ENCODE peak calls at places on chromosome 1, in six cellular contexts. L is SK-MEL-5, K is Right ventricle myocardium superior, R is lung microvascular endothelial cell, C is psoas muscle, O is left cardiac atrium. Z is an unnamed sample.

GRCh38 chr1:65581120-65581519 is 160.7 kb downstream of the LEPR start:
- DNase-seq in L (no peak), K (no peak), R (peak; percentile 11), C (no peak), O (no peak), Z (no peak)

GRCh38 chr1:36137776-36138175 is 11.5 kb downstream of the TRAPPC3 start:
- DNase-seq in L (no peak), K (no peak), R (no peak), C (no peak), O (no peak), Z (no peak)

GRCh38 chr1:90417139-90417538 is 300.0 kb downstream of the BARHL2 start:
- DNase-seq in L (no peak), K (no peak), R (no peak), C (no peak), O (no peak), Z (no peak)

GRCh38 chr1:5982868-5983267 is 9.4 kb downstream of the NPHP4 start:
- DNase-seq in L (no peak), K (no peak), R (peak; percentile 64), C (no peak), O (no peak), Z (no peak)

GRCh38 chr1:202241376-202242079 is 47.9 kb downstream of the LGR6 start:
- DNase-seq in L (no peak), K (no peak), R (no peak), C (no peak), O (no peak), Z (peak; percentile 72)

GRCh38 chr1:111475706-111476105 is 1.9 kb downstream of the C1orf162 start:
- DNase-seq in L (no peak), K (no peak), R (no peak), C (no peak), O (no peak), Z (no peak)

GRCh38 chr1:203031467-203031866 is 5.2 kb downstream of the PPFIA4 start:
- DNase-seq in L (peak; percentile 23), K (no peak), R (no peak), C (no peak), O (no peak), Z (no peak)

GRCh38 chr1:60904079-60904852 is 178.1 kb upstream of the NFIA start:
- DNase-seq in L (peak; percentile 14), K (peak; percentile 74), R (no peak), C (peak; percentile 88), O (peak; percentile 45), Z (no peak)

GRCh38 chr1:12386130-12386529 is 156.3 kb downstream of the VPS13D start:
- DNase-seq in L (no peak), K (no peak), R (no peak), C (no peak), O (no peak), Z (no peak)

GRCh38 chr1:194176212-194176611 is 989.8 kb upstream of the B3GALT2 start:
- DNase-seq in L (no peak), K (no peak), R (no peak), C (no peak), O (no peak), Z (no peak)

GRCh38 chr1:31154632-31155215 is 85.0 kb downstream of the NKAIN1 start:
- DNase-seq in L (peak; percentile 68), K (peak; percentile 83), R (peak; percentile 67), C (peak; percentile 87), O (peak; percentile 79), Z (peak; percentile 96)

GRCh38 chr1:43760745-43761343 is 53.5 kb downstream of the ST3GAL3 start:
- DNase-seq in L (no peak), K (no peak), R (peak; percentile 52), C (no peak), O (no peak), Z (no peak)